ENCODE peak calls at places on chromosomes 5 and 9, in eight cellular contexts. P is left colon; M is activated CD4-positive, alpha-beta T cell treated with anti-CD3 and anti-CD28 coated beads, Interleukin-2, amount 50 U/mL, for 4 hours; A is suprapubic skin; O is head of caudate nucleus; B is CD8-positive, alpha-beta T cell; Q is CD8-positive, alpha-beta memory T cell; S is HTR-8/SVneo. W is an unnamed sample.

GRCh38 chr9:93010696-93011095 is 47.8 kb upstream of the SUSD3 start:
- DNase-seq in P (no peak), M (no peak), A (peak), O (no peak), B (no peak), Q (no peak), S (no peak), W (no peak)

GRCh38 chr5:150410524-150411244 is 2.0 kb downstream of the CD74 start:
- DNase-seq in P (peak), M (peak), A (no peak), O (peak), B (peak), Q (peak), S (peak), W (peak)

GRCh38 chr9:93955356-93956182 is 414 bp upstream of the BARX1 start:
- DNase-seq in P (no peak), M (no peak), A (no peak), O (no peak), B (no peak), Q (no peak), S (no peak), W (no peak)

GRCh38 chr9:12775963-12776774 is 1.3 kb downstream of the LURAP1L start:
- DNase-seq in P (peak), M (no peak), A (peak), O (peak), B (no peak), Q (no peak), S (peak), W (no peak)

GRCh38 chr5:120465281-120465961 is 1.3 kb downstream of the PRR16 start:
- DNase-seq in P (no peak), M (no peak), A (peak), O (peak), B (no peak), Q (no peak), S (peak), W (no peak)

GRCh38 chr9:111726949-111727348 is 65.5 kb downstream of the GNG10 start:
- DNase-seq in P (no peak), M (no peak), A (no peak), O (no peak), B (no peak), Q (no peak), S (no peak), W (no peak)

GRCh38 chr9:38017885-38018186 is 51.2 kb downstream of the SHB start:
- DNase-seq in P (no peak), M (no peak), A (no peak), O (no peak), B (no peak), Q (no peak), S (no peak), W (no peak)

GRCh38 chr5:157485340-157485739 is 25.3 kb downstream of the NIPAL4 start:
- DNase-seq in P (no peak), M (no peak), A (no peak), O (no peak), B (no peak), Q (no peak), S (no peak), W (no peak)

GRCh38 chr9:4382722-4383317 is 83.0 kb upstream of the GLIS3 start:
- DNase-seq in P (no peak), M (no peak), A (no peak), O (peak), B (no peak), Q (peak), S (peak), W (no peak)

GRCh38 chr9:79681576-79681975 is 109.8 kb downstream of the TLE4 start:
- DNase-seq in P (no peak), M (no peak), A (no peak), O (no peak), B (no peak), Q (no peak), S (no peak), W (no peak)

GRCh38 chr9:129320575-129321311 is 142.7 kb upstream of the IER5L start:
- DNase-seq in P (no peak), M (peak), A (peak), O (peak), B (peak), Q (peak), S (peak), W (peak)

GRCh38 chr5:58041884-58042283 is 418.0 kb downstream of the PLK2 start:
- DNase-seq in P (no peak), M (no peak), A (no peak), O (no peak), B (no peak), Q (no peak), S (no peak), W (no peak)

W was measured in activated T-helper 1 cell treated with anti-CD3 and anti-CD28 coated beads, Interleukin-12 subunit alpha, Interleukin-12 subunit beta, Interleukin-2, Interleukin-4 antibody, amounts not matched to agents 30 ng/mL and 10 ng/mL and 1 ng/mL, durations not matched to agents 14 hours and 24 hours and 36 hours.